ENCODE peak calls at places on chromosomes 7 and 10, in four cellular contexts. C, M, A and X are unnamed samples.

GRCh38 chr7:6248581-6248980 is 23.8 kb downstream of the CYTH3 start:
- DNase-seq in C (no peak), M (peak; percentile 88), A (no peak), X (no peak)

GRCh38 chr7:17523813-17524741 is 225.6 kb downstream of the AHR start:
- DNase-seq in C (no peak), M (peak; percentile 63), A (peak; percentile 30), X (peak; percentile 84)

GRCh38 chr7:149310113-149310836 is 48.3 kb downstream of the ZNF783 start:
- DNase-seq in C (no peak), M (peak; percentile 87), A (peak; percentile 65), X (peak; percentile 39)

GRCh38 chr10:123136806-123137642 is 1.3 kb downstream of the HMX3 start:
- DNase-seq in C (no peak), M (no peak), A (no peak), X (no peak)

GRCh38 chr10:121788717-121789116 is 139.1 kb downstream of the ATE1 start:
- DNase-seq in C (no peak), M (no peak), A (no peak), X (no peak)

GRCh38 chr10:102065561-102066420 is 642 bp downstream of the HPS6 start:
- DNase-seq in C (no peak), M (peak; percentile 13), A (peak; percentile 64), X (peak; percentile 37)

GRCh38 chr7:15555385-15555859 is 6.4 kb downstream of the AGMO start:
- DNase-seq in C (no peak), M (peak; percentile 23), A (peak; percentile 20), X (peak; percentile 92)

GRCh38 chr10:89662596-89662995 is 17.6 kb upstream of the PANK1 start:
- DNase-seq in C (no peak), M (peak; percentile 36), A (no peak), X (no peak)

GRCh38 chr10:48604408-48605263 is at the start of gene ARHGAP22:
- DNase-seq in C (peak; percentile 40), M (peak; percentile 29), A (peak; percentile 32), X (peak; percentile 11)

GRCh38 chr10:1172256-1172975 is 116.2 kb downstream of the WDR37 start:
- DNase-seq in C (no peak), M (no peak), A (no peak), X (no peak)

GRCh38 chr7:2461268-2462026 is 14.8 kb downstream of the GRIFIN start:
- DNase-seq in C (no peak), M (no peak), A (no peak), X (no peak)

GRCh38 chr10:14022954-14023353 is 307.8 kb downstream of the FRMD4A start:
- DNase-seq in C (no peak), M (no peak), A (no peak), X (no peak)

GRCh38 chr10:101272229-101272868 is 43.1 kb upstream of the LBX1 start:
- DNase-seq in C (peak; percentile 21), M (peak; percentile 54), A (peak; percentile 73), X (peak; percentile 60)

GRCh38 chr10:63007112-63007511 is 126.0 kb upstream of the NRBF2 start:
- DNase-seq in C (no peak), M (no peak), A (no peak), X (no peak)

GRCh38 chr10:92508866-92509265 is 65.0 kb downstream of the IDE start:
- DNase-seq in C (no peak), M (no peak), A (no peak), X (no peak)

GRCh38 chr7:138477081-138477578 is 17.1 kb downstream of the TRIM24 start:
- DNase-seq in C (no peak), M (no peak), A (no peak), X (no peak)

GRCh38 chr10:104336829-104337526 is 1.3 kb downstream of the ITPRIP start:
- DNase-seq in C (no peak), M (peak; percentile 80), A (no peak), X (peak; percentile 31)

GRCh38 chr7:75667938-75668337 is 70.8 kb downstream of the HIP1 start:
- DNase-seq in C (no peak), M (no peak), A (no peak), X (no peak)

GRCh38 chr7:22219036-22219435 is 137.9 kb downstream of the RAPGEF5 start:
- DNase-seq in C (no peak), M (no peak), A (no peak), X (no peak)

GRCh38 chr7:115747174-115747573 is 283.4 kb downstream of the TFEC start:
- DNase-seq in C (no peak), M (peak; percentile 19), A (no peak), X (no peak)

GRCh38 chr10:46555713-46556514 is 544 bp downstream of the GPRIN2 start:
- DNase-seq in C (peak; percentile 10), M (no peak), A (peak; percentile 73), X (peak; percentile 67)

GRCh38 chr7:93205046-93205445 is 21.2 kb downstream of the HEPACAM2 start:
- DNase-seq in C (no peak), M (no peak), A (no peak), X (no peak)

GRCh38 chr7:142776206-142776844 is 5.6 kb downstream of the PRSS2 start:
- DNase-seq in C (no peak), M (peak; percentile 40), A (no peak), X (no peak)

GRCh38 chr10:103295391-103296044 is 18.6 kb downstream of the INA start:
- DNase-seq in C (no peak), M (peak; percentile 90), A (peak; percentile 23), X (no peak)

GRCh38 chr10:102491136-102491535 is 11.4 kb downstream of the ACTR1A start:
- DNase-seq in C (no peak), M (no peak), A (no peak), X (no peak)

GRCh38 chr10:114306116-114306973 is 67.3 kb downstream of the VWA2 start:
- DNase-seq in C (no peak), M (peak; percentile 94), A (no peak), X (no peak)

GRCh38 chr10:99983280-99983988 is 26.3 kb downstream of the DNMBP start:
- DNase-seq in C (peak; percentile 29), M (peak; percentile 79), A (peak; percentile 52), X (peak; percentile 79)

GRCh38 chr7:137169282-137169698 is 174.2 kb downstream of the PTN start:
- DNase-seq in C (no peak), M (peak; percentile 85), A (peak; percentile 85), X (no peak)

GRCh38 chr7:33970566-33970965 is 65.2 kb downstream of the BMPER start:
- DNase-seq in C (no peak), M (no peak), A (no peak), X (no peak)

DNA sequence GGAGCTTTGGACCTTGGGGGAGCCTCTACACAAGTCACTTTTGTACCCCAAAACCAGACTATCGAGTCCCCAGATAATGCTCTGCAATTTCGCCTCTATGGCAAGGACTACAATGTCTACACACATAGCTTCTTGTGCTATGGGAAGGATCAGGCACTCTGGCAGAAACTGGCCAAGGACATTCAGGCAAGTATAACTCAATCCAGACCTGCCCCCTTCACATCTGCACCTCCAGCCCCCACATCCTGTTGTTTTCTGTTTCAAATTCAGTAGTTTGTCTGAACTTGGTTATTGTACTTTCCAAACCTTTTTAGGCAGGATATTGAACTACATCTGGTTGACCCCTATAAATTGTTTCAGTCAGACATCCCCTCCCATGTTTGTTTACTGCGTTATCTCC is 62.4 kb upstream of the CC2D2B start:
- DNase-seq in C (no peak), M (no peak), A (no peak), X (no peak)
- H3K36me3 ChIP-seq in C (no peaks in the 10 kb centered on the region), M (no peaks in the 10 kb centered on the region), A (no peaks in the 10 kb centered on the region), X (no peaks in the 10 kb centered on the region)

DNA sequence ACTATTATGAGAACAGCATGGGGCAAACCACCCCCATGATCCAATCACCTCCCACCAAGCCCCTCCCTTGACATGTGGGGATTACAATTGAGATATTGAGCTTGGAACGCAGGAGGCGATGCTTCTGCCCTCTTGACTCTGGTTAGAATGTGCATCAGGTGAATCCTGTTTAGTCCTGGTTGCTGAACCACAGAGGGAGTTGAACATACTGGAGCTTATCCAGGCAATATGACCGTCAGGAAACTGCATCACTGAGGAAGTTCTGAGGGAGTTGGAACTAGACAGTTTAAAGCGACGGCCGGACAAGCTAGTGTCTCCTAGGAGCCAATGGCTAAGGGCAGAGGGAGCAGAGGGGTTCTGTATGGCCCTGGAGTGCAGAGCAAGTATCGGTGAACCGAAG is 31.8 kb upstream of the GARS1 start:
- DNase-seq in C (no peak), M (no peak), A (no peak), X (no peak)
- H3K36me3 ChIP-seq in C (peaks cover 33% of the 10 kb centered on the region), M (peaks cover 11% of the 10 kb centered on the region), A (no peaks in the 10 kb centered on the region), X (peaks cover 2% of the 10 kb centered on the region)

DNA sequence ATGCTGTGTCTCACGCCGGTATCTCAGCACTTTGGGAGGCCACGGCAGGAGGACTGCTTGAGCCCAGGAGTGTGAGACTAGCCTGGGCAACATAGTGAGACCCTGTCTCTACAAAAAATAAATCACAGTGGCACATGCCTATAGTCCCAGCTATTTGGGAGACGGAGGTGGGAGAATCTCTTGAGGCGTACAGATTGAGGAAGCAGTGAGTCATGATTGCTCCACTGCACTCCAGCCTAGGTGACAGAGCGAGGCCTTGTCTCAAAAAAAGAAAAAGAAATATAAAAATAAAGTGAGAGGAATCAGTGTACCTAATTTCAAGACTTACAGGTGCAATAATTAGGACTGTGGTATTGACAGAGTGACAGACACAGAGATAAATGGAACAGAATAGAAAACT is 23.9 kb downstream of the SLC25A40 start:
- DNase-seq in C (no peak), M (no peak), A (no peak), X (no peak)
- H3K36me3 ChIP-seq in C (peaks cover 58% of the 10 kb centered on the region), M (peaks cover 4% of the 10 kb centered on the region), A (no peaks in the 10 kb centered on the region), X (no peaks in the 10 kb centered on the region)

GRCh38 chr7:44469461-44469860 is 21.0 kb downstream of the NUDCD3 start:
- DNase-seq in C (no peak), M (no peak), A (no peak), X (no peak)

GRCh38 chr7:44465490-44465889 is 25.0 kb downstream of the NUDCD3 start:
- DNase-seq in C (no peak), M (no peak), A (no peak), X (no peak)

GRCh38 chr7:44467217-44467548 is 23.3 kb downstream of the NUDCD3 start:
- DNase-seq in C (no peak), M (no peak), A (no peak), X (no peak)

GRCh38 chr7:44463169-44463808 is 27.2 kb downstream of the NUDCD3 start:
- DNase-seq in C (no peak), M (no peak), A (no peak), X (no peak)

DNA sequence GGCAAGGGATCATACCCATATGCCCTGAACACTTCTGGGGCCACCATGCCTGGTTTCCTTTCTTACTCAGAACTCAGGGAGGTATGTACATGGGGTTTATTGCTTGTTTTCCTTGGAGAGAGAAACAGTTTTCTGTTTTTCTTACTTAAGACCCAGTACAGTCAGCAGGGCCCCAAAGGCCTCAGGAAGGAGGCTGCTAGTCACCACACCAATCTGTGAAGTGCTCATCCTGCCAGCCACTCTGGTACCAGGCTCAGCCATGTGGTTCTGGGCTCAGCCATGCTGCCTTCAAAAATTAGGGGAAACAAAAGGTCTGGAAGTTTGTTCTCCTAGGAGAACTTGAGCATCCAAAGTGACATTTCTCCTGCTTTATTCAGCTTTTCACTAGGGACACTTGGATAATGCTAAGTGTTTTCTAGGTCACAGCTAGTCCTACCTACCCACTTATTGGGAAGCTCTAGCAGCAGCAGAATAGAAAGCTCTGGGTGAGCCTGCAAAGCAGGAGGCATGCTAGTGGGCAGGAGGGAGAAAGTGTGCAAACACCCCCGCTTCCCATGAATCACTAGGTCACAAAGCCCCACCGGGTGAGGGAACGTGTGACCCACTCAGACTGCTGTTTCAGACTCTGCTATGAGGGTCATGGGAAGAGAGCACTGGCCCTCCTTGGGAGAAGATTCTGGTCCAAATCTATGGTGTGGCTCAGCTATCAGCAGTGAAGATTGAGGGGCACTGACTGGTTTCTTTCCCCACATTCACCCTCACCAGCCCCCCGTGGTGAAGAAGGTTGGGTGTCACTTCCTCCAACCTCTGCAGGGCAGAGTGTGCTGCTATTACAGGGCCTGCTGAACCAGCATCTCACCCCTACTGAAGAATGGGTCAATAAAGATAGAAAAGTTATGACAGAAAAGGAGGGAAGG is 23.9 kb downstream of the NUDCD3 start:
- DNase-seq in C (no peak), M (peak; percentile 76), A (no peak), X (no peak)
- H3K36me3 ChIP-seq in C (peaks cover 35% of the 10 kb centered on the region), M (peaks cover 23% of the 10 kb centered on the region), A (no peaks in the 10 kb centered on the region), X (peaks cover 2% of the 10 kb centered on the region)